ENCODE peak calls at places on chromosomes 4 and X, in seven cellular contexts. W is HFFc6; K is progenitor cell of endocrine pancreas; J is activated CD8-positive, alpha-beta memory T cell treated with anti-CD3 and anti-CD28 coated beads for 48 hours; P is aorta; I is memory B cell; A is activated CD4-positive, CD25-positive, alpha-beta regulatory T cell. E is an unnamed sample.

GRCh38 chr4:153988446-153988845 is 199.6 kb upstream of the SFRP2 start:
- DNase-seq in W (peak), K (no peak), J (no peak), P (no peak), I (no peak), A (no peak), E (no peak)

GRCh38 chr4:129323630-129324029 is 227.7 kb downstream of the C4orf33 start:
- DNase-seq in W (no peak), K (no peak), J (no peak), P (no peak), I (no peak), A (no peak), E (no peak)

GRCh38 chrX:69932323-69932722 is 117.4 kb downstream of the AWAT2 start:
- DNase-seq in W (no peak), K (no peak), J (no peak), P (no peak), I (no peak), A (no peak), E (no peak)

GRCh38 chr4:168719725-168720124 is 222.9 kb downstream of the PALLD start:
- DNase-seq in W (no peak), K (no peak), J (no peak), P (no peak), I (no peak), A (no peak), E (no peak)

GRCh38 chr4:57287687-57288604 is 177.8 kb upstream of the IGFBP7 start:
- DNase-seq in W (no peak), K (no peak), J (no peak), P (no peak), I (no peak), A (no peak), E (no peak)

GRCh38 chrX:57156397-57157049 is 19.3 kb upstream of the SPIN2A start:
- DNase-seq in W (peak), K (no peak), J (no peak), P (no peak), I (no peak), A (no peak), E (no peak)

GRCh38 chr4:153488006-153488718 is 22.0 kb downstream of the TMEM131L start:
- DNase-seq in W (no peak), K (no peak), J (peak), P (peak), I (peak), A (peak), E (peak)

GRCh38 chrX:136380010-136380769 is 79.4 kb downstream of the ADGRG4 start:
- DNase-seq in W (no peak), K (no peak), J (no peak), P (no peak), I (no peak), A (no peak), E (no peak)

GRCh38 chr4:3484057-3484973 is 21.2 kb downstream of the DOK7 start:
- DNase-seq in W (no peak), K (no peak), J (no peak), P (peak), I (peak), A (no peak), E (peak)

GRCh38 chrX:41153453-41153852 is 68.2 kb downstream of the USP9X start:
- DNase-seq in W (no peak), K (no peak), J (no peak), P (no peak), I (no peak), A (no peak), E (no peak)

GRCh38 chr4:132818091-132818490 is 331.0 kb upstream of the PCDH10 start:
- DNase-seq in W (no peak), K (peak), J (no peak), P (no peak), I (no peak), A (no peak), E (no peak)

GRCh38 chr4:185672618-185673017 is 137.3 kb upstream of the PDLIM3 start:
- DNase-seq in W (no peak), K (no peak), J (no peak), P (no peak), I (no peak), A (no peak), E (no peak)

GRCh38 chr4:128461300-128462103 is 173.9 kb upstream of the PGRMC2 start:
- DNase-seq in W (peak), K (no peak), J (no peak), P (no peak), I (no peak), A (no peak), E (no peak)

GRCh38 chr4:126762651-126763247 is 870.0 kb upstream of the INTU start:
- DNase-seq in W (no peak), K (no peak), J (no peak), P (no peak), I (no peak), A (no peak), E (no peak)

GRCh38 chrX:102835504-102836146 is 101.4 kb upstream of the RAB40AL start:
- DNase-seq in W (peak), K (no peak), J (no peak), P (no peak), I (no peak), A (no peak), E (no peak)

GRCh38 chr4:87920478-87920877 is 55.0 kb upstream of the SPP1 start:
- DNase-seq in W (no peak), K (no peak), J (no peak), P (no peak), I (no peak), A (no peak), E (no peak)

GRCh38 chr4:157076578-157076947 is 613 bp downstream of the GLRB start:
- DNase-seq in W (no peak), K (peak), J (no peak), P (no peak), I (no peak), A (no peak), E (no peak)

GRCh38 chr4:24482871-24483270 is 101.5 kb downstream of the DHX15 start:
- DNase-seq in W (no peak), K (no peak), J (no peak), P (no peak), I (no peak), A (no peak), E (no peak)

GRCh38 chrX:118272237-118272636 is 73.7 kb upstream of the WDR44 start:
- DNase-seq in W (no peak), K (no peak), J (no peak), P (no peak), I (no peak), A (no peak), E (no peak)

GRCh38 chr4:87235020-87235671 is 14.7 kb upstream of the KLHL8 start:
- DNase-seq in W (peak), K (no peak), J (no peak), P (no peak), I (no peak), A (no peak), E (no peak)

GRCh38 chr4:179372746-179373145 is 1930.5 kb upstream of the AGA start:
- DNase-seq in W (no peak), K (no peak), J (no peak), P (no peak), I (no peak), A (no peak), E (no peak)

GRCh38 chr4:5710065-5710961 is 688 bp upstream of the EVC start:
- DNase-seq in W (no peak), K (no peak), J (no peak), P (no peak), I (no peak), A (no peak), E (no peak)

GRCh38 chr4:61200991-61201526 is 933 bp downstream of the ADGRL3 start:
- DNase-seq in W (no peak), K (no peak), J (no peak), P (peak), I (no peak), A (no peak), E (no peak)

GRCh38 chr4:152460488-152460887 is 75.4 kb downstream of the FBXW7 start:
- DNase-seq in W (peak), K (no peak), J (no peak), P (no peak), I (no peak), A (no peak), E (no peak)

GRCh38 chrX:150664290-150664689 is 28.9 kb upstream of the MTMR1 start:
- DNase-seq in W (no peak), K (no peak), J (no peak), P (no peak), I (no peak), A (no peak), E (no peak)

GRCh38 chrX:13254076-13254785 is 65.6 kb downstream of the ATXN3L start:
- DNase-seq in W (peak), K (no peak), J (no peak), P (no peak), I (no peak), A (no peak), E (peak)

GRCh38 chr4:77352192-77352591 is 195.2 kb downstream of the CCNG2 start:
- DNase-seq in W (no peak), K (no peak), J (no peak), P (no peak), I (no peak), A (no peak), E (no peak)

GRCh38 chr4:182578402-182578801 is 335.2 kb downstream of the TENM3 start:
- DNase-seq in W (peak), K (no peak), J (no peak), P (no peak), I (no peak), A (no peak), E (no peak)

GRCh38 chrX:81120936-81121351 is 80.8 kb downstream of the HMGN5 start:
- DNase-seq in W (peak), K (no peak), J (no peak), P (no peak), I (no peak), A (no peak), E (peak)

GRCh38 chrX:52337410-52337809 is 31.4 kb upstream of the XAGE2 start:
- DNase-seq in W (no peak), K (no peak), J (no peak), P (no peak), I (no peak), A (no peak), E (no peak)

GRCh38 chrX:1491851-1492349 is 39.2 kb upstream of the ASMTL start:
- DNase-seq in W (no peak), K (peak), J (no peak), P (no peak), I (no peak), A (no peak), E (peak)

GRCh38 chrX:133865761-133866470 is 119.5 kb downstream of the GPC3 start:
- DNase-seq in W (no peak), K (no peak), J (no peak), P (no peak), I (no peak), A (no peak), E (no peak)

GRCh38 chrX:39603291-39603690 is 494.5 kb downstream of the BCOR start:
- DNase-seq in W (no peak), K (no peak), J (no peak), P (no peak), I (no peak), A (no peak), E (no peak)